ENCODE peak calls at places on chromosomes 3 and 15, in eight cellular contexts. One of them, this sample, is unnamed. For H3K4me1, the result is how much of the 10 kb centered on the place peaks cover.

GRCh38 chr3:150083653-150084037 is 113.0 kb upstream of the PFN2 start:
- DNase-seq in sigmoid colon: peak
- DNase-seq in lower lobe of right lung: no peak
- DNase-seq in kidney: no peak
- DNase-seq in heart right ventricle: no peak
- DNase-seq in MM.1S: no peak
- DNase-seq in ovary: no peak
- DNase-seq in prostate gland: no peak
- DNase-seq in this sample: peak

GRCh38 chr3:152356870-152357276 is 88.1 kb downstream of the MBNL1 start:
- DNase-seq in sigmoid colon: no peak
- DNase-seq in lower lobe of right lung: no peak
- DNase-seq in kidney: no peak
- DNase-seq in heart right ventricle: no peak
- DNase-seq in MM.1S: no peak
- DNase-seq in ovary: no peak
- DNase-seq in prostate gland: no peak
- DNase-seq in this sample: no peak

GRCh38 chr3:186380622-186381380 is 18.8 kb upstream of the DGKG start:
- DNase-seq in sigmoid colon: no peak
- DNase-seq in lower lobe of right lung: no peak
- DNase-seq in kidney: no peak
- DNase-seq in heart right ventricle: peak
- DNase-seq in MM.1S: no peak
- DNase-seq in ovary: no peak
- DNase-seq in prostate gland: no peak
- DNase-seq in this sample: peak

GRCh38 chr3:128763967-128764366 is 38.0 kb downstream of the RAB7A start:
- DNase-seq in sigmoid colon: no peak
- DNase-seq in lower lobe of right lung: no peak
- DNase-seq in kidney: no peak
- DNase-seq in heart right ventricle: peak
- DNase-seq in MM.1S: no peak
- DNase-seq in ovary: no peak
- DNase-seq in prostate gland: no peak
- DNase-seq in this sample: no peak

GRCh38 chr3:197394464-197395321 is 96.3 kb upstream of the DLG1 start:
- DNase-seq in sigmoid colon: no peak
- DNase-seq in lower lobe of right lung: no peak
- DNase-seq in kidney: no peak
- DNase-seq in heart right ventricle: peak
- DNase-seq in MM.1S: peak
- DNase-seq in ovary: peak
- DNase-seq in prostate gland: peak
- DNase-seq in this sample: no peak

GRCh38 chr15:64527263-64527984 is 67.0 kb downstream of the ZNF609 start:
- DNase-seq in sigmoid colon: no peak
- DNase-seq in lower lobe of right lung: no peak
- DNase-seq in kidney: no peak
- DNase-seq in heart right ventricle: no peak
- DNase-seq in MM.1S: no peak
- DNase-seq in ovary: no peak
- DNase-seq in prostate gland: no peak
- DNase-seq in this sample: peak

GRCh38 chr3:175346573-175347356 is 487.6 kb downstream of the NAALADL2 start:
- DNase-seq in sigmoid colon: peak
- DNase-seq in lower lobe of right lung: peak
- DNase-seq in kidney: peak
- DNase-seq in heart right ventricle: peak
- DNase-seq in MM.1S: peak
- DNase-seq in ovary: peak
- DNase-seq in prostate gland: peak
- DNase-seq in this sample: peak

GRCh38 chr15:89365457-89366055 is 30.9 kb upstream of the POLG start:
- DNase-seq in sigmoid colon: no peak
- DNase-seq in lower lobe of right lung: no peak
- DNase-seq in kidney: no peak
- DNase-seq in heart right ventricle: no peak
- DNase-seq in MM.1S: no peak
- DNase-seq in ovary: no peak
- DNase-seq in prostate gland: no peak
- DNase-seq in this sample: no peak

GRCh38 chr15:78358114-78358513 is 18.0 kb downstream of the CRABP1 start:
- DNase-seq in sigmoid colon: no peak
- DNase-seq in lower lobe of right lung: no peak
- DNase-seq in kidney: no peak
- DNase-seq in heart right ventricle: no peak
- DNase-seq in MM.1S: no peak
- DNase-seq in ovary: no peak
- DNase-seq in prostate gland: no peak
- DNase-seq in this sample: peak

GRCh38 chr3:9301091-9301490 is 51.6 kb upstream of the SRGAP3 start:
- DNase-seq in sigmoid colon: no peak
- DNase-seq in lower lobe of right lung: no peak
- DNase-seq in kidney: no peak
- DNase-seq in heart right ventricle: no peak
- DNase-seq in MM.1S: no peak
- DNase-seq in ovary: no peak
- DNase-seq in prostate gland: no peak
- DNase-seq in this sample: no peak

GRCh38 chr3:143363276-143363675 is 243.7 kb downstream of the CHST2 start:
- DNase-seq in sigmoid colon: no peak
- DNase-seq in lower lobe of right lung: no peak
- DNase-seq in kidney: no peak
- DNase-seq in heart right ventricle: no peak
- DNase-seq in MM.1S: no peak
- DNase-seq in ovary: no peak
- DNase-seq in prostate gland: no peak
- DNase-seq in this sample: peak

GRCh38 chr3:195274259-195274966 is 3.5 kb upstream of the XXYLT1 start:
- DNase-seq in sigmoid colon: no peak
- DNase-seq in lower lobe of right lung: no peak
- DNase-seq in kidney: no peak
- DNase-seq in heart right ventricle: no peak
- DNase-seq in MM.1S: no peak
- DNase-seq in ovary: no peak
- DNase-seq in prostate gland: no peak
- DNase-seq in this sample: no peak

GRCh38 chr3:195537995-195538394 is 5.1 kb downstream of the PPP1R2 start:
- DNase-seq in sigmoid colon: no peak
- DNase-seq in lower lobe of right lung: no peak
- DNase-seq in kidney: no peak
- DNase-seq in heart right ventricle: no peak
- DNase-seq in MM.1S: peak
- DNase-seq in ovary: no peak
- DNase-seq in prostate gland: no peak
- DNase-seq in this sample: no peak

GRCh38 chr3:13655074-13655913 is 106.4 kb downstream of the FBLN2 start:
- DNase-seq in sigmoid colon: no peak
- DNase-seq in lower lobe of right lung: no peak
- DNase-seq in kidney: no peak
- DNase-seq in heart right ventricle: peak
- DNase-seq in MM.1S: no peak
- DNase-seq in ovary: peak
- DNase-seq in prostate gland: no peak
- DNase-seq in this sample: peak

GRCh38 chr3:141482250-141482937 is 4.4 kb upstream of the RASA2 start:
- DNase-seq in sigmoid colon: no peak
- DNase-seq in lower lobe of right lung: no peak
- DNase-seq in kidney: no peak
- DNase-seq in heart right ventricle: no peak
- DNase-seq in MM.1S: no peak
- DNase-seq in ovary: no peak
- DNase-seq in prostate gland: no peak
- DNase-seq in this sample: peak

GRCh38 chr3:101687142-101687931 is 819 bp upstream of the RPL24 start:
- DNase-seq in sigmoid colon: no peak
- DNase-seq in lower lobe of right lung: no peak
- DNase-seq in kidney: no peak
- DNase-seq in heart right ventricle: no peak
- DNase-seq in MM.1S: no peak
- DNase-seq in ovary: no peak
- DNase-seq in prostate gland: no peak
- DNase-seq in this sample: no peak

GRCh38 chr15:57859130-57859685 is 152.7 kb downstream of the POLR2M start:
- DNase-seq in sigmoid colon: no peak
- DNase-seq in lower lobe of right lung: no peak
- DNase-seq in kidney: no peak
- DNase-seq in heart right ventricle: no peak
- DNase-seq in MM.1S: no peak
- DNase-seq in ovary: no peak
- DNase-seq in prostate gland: no peak
- DNase-seq in this sample: no peak

GRCh38 chr3:29344154-29344553 is 63.3 kb downstream of the RBMS3 start:
- DNase-seq in sigmoid colon: no peak
- DNase-seq in lower lobe of right lung: no peak
- DNase-seq in kidney: no peak
- DNase-seq in heart right ventricle: no peak
- DNase-seq in MM.1S: no peak
- DNase-seq in ovary: no peak
- DNase-seq in prostate gland: no peak
- DNase-seq in this sample: no peak

GRCh38 chr3:33921608-33922007 is 123.2 kb downstream of the PDCD6IP start:
- DNase-seq in sigmoid colon: no peak
- DNase-seq in lower lobe of right lung: no peak
- DNase-seq in kidney: no peak
- DNase-seq in heart right ventricle: no peak
- DNase-seq in MM.1S: no peak
- DNase-seq in ovary: no peak
- DNase-seq in prostate gland: no peak
- DNase-seq in this sample: no peak

GRCh38 chr3:33490641-33491241 is 50.5 kb upstream of the UBP1 start:
- DNase-seq in sigmoid colon: no peak
- DNase-seq in lower lobe of right lung: no peak
- DNase-seq in kidney: no peak
- DNase-seq in heart right ventricle: no peak
- DNase-seq in MM.1S: no peak
- DNase-seq in ovary: no peak
- DNase-seq in prostate gland: no peak
- DNase-seq in this sample: peak

GRCh38 chr3:73188707-73189106 is 127.2 kb downstream of the EBLN2 start:
- DNase-seq in sigmoid colon: no peak
- DNase-seq in lower lobe of right lung: no peak
- DNase-seq in kidney: no peak
- DNase-seq in heart right ventricle: no peak
- DNase-seq in MM.1S: no peak
- DNase-seq in ovary: no peak
- DNase-seq in prostate gland: no peak
- DNase-seq in this sample: no peak

GRCh38 chr15:84909029-84909428 is 24.6 kb downstream of the SLC28A1 start:
- DNase-seq in sigmoid colon: no peak
- DNase-seq in lower lobe of right lung: no peak
- DNase-seq in kidney: no peak
- DNase-seq in heart right ventricle: no peak
- DNase-seq in MM.1S: no peak
- DNase-seq in ovary: no peak
- DNase-seq in prostate gland: no peak
- DNase-seq in this sample: no peak

GRCh38 chr15:84908564-84908963 is 24.1 kb downstream of the SLC28A1 start:
- DNase-seq in sigmoid colon: no peak
- DNase-seq in lower lobe of right lung: no peak
- DNase-seq in kidney: no peak
- DNase-seq in heart right ventricle: no peak
- DNase-seq in MM.1S: no peak
- DNase-seq in ovary: peak
- DNase-seq in prostate gland: no peak
- DNase-seq in this sample: no peak

GRCh38 chr15:84911879-84912660 is 27.6 kb downstream of the SLC28A1 start:
- DNase-seq in sigmoid colon: peak
- DNase-seq in lower lobe of right lung: no peak
- DNase-seq in kidney: peak
- DNase-seq in heart right ventricle: peak
- DNase-seq in MM.1S: peak
- DNase-seq in ovary: peak
- DNase-seq in prostate gland: peak
- DNase-seq in this sample: peak

GRCh38 chr15:84909782-84910181 is 25.3 kb downstream of the SLC28A1 start:
- DNase-seq in sigmoid colon: no peak
- DNase-seq in lower lobe of right lung: no peak
- DNase-seq in kidney: no peak
- DNase-seq in heart right ventricle: no peak
- DNase-seq in MM.1S: no peak
- DNase-seq in ovary: no peak
- DNase-seq in prostate gland: no peak
- DNase-seq in this sample: no peak

GRCh38 chr15:84910928-84911623 is 26.6 kb downstream of the SLC28A1 start:
- DNase-seq in sigmoid colon: no peak
- DNase-seq in lower lobe of right lung: no peak
- DNase-seq in kidney: no peak
- DNase-seq in heart right ventricle: no peak
- DNase-seq in MM.1S: no peak
- DNase-seq in ovary: no peak
- DNase-seq in prostate gland: no peak
- DNase-seq in this sample: no peak
- H3K4me1 ChIP-seq in sigmoid colon: under half
- H3K4me1 ChIP-seq in lower lobe of right lung: under half
- H3K4me1 ChIP-seq in kidney: under half
- H3K4me1 ChIP-seq in heart right ventricle: half or more
- H3K4me1 ChIP-seq in MM.1S: under half
- H3K4me1 ChIP-seq in ovary: under half
- H3K4me1 ChIP-seq in prostate gland: under half
- H3K4me1 ChIP-seq in this sample: under half

DNA sequence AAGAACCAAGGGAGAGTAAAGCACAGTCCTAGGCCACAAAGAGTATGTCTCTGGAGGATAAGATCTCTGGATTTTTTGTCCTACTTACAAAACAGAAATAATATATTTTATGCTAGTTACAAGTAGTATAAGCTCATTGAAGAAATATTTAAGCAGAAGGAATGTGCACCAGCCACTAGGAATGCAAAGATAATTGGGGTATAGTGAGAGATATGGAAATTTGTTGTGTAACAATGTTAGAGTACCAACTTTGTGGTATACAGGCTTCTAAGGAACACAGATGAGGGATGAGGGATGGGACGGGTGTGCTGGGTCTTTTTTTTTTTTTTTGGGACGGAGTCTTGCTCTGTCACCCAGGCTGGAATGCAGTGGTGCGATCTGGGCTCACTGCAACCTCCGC is 26.5 kb downstream of the AKAP13 start:
- DNase-seq in sigmoid colon: no peak
- DNase-seq in lower lobe of right lung: no peak
- DNase-seq in kidney: no peak
- DNase-seq in heart right ventricle: no peak
- DNase-seq in MM.1S: no peak
- DNase-seq in ovary: no peak
- DNase-seq in prostate gland: no peak
- DNase-seq in this sample: peak
- H3K27ac ChIP-seq in sigmoid colon: peak
- H3K27ac ChIP-seq in lower lobe of right lung: no peak
- H3K27ac ChIP-seq in kidney: no peak
- H3K27ac ChIP-seq in heart right ventricle: no peak
- H3K27ac ChIP-seq in MM.1S: no peak
- H3K27ac ChIP-seq in ovary: no peak
- H3K27ac ChIP-seq in prostate gland: no peak
- H3K27ac ChIP-seq in this sample: no peak

GRCh38 chr15:92903956-92904831 is 4.1 kb downstream of the CHD2 start:
- DNase-seq in sigmoid colon: peak
- DNase-seq in lower lobe of right lung: peak
- DNase-seq in kidney: peak
- DNase-seq in heart right ventricle: peak
- DNase-seq in MM.1S: peak
- DNase-seq in ovary: peak
- DNase-seq in prostate gland: peak
- DNase-seq in this sample: peak
- H3K4me1 ChIP-seq in sigmoid colon: half or more
- H3K4me1 ChIP-seq in lower lobe of right lung: half or more
- H3K4me1 ChIP-seq in kidney: under half
- H3K4me1 ChIP-seq in heart right ventricle: half or more
- H3K4me1 ChIP-seq in MM.1S: under half
- H3K4me1 ChIP-seq in ovary: under half
- H3K4me1 ChIP-seq in prostate gland: under half
- H3K4me1 ChIP-seq in this sample: under half

GRCh38 chr3:37981348-37981664 is 9.3 kb upstream of the VILL start:
- DNase-seq in sigmoid colon: no peak
- DNase-seq in lower lobe of right lung: no peak
- DNase-seq in kidney: no peak
- DNase-seq in heart right ventricle: no peak
- DNase-seq in MM.1S: no peak
- DNase-seq in ovary: no peak
- DNase-seq in prostate gland: no peak
- DNase-seq in this sample: no peak
- H3K27ac ChIP-seq in sigmoid colon: no peak
- H3K27ac ChIP-seq in lower lobe of right lung: no peak
- H3K27ac ChIP-seq in kidney: no peak
- H3K27ac ChIP-seq in heart right ventricle: no peak
- H3K27ac ChIP-seq in MM.1S: no peak
- H3K27ac ChIP-seq in ovary: no peak
- H3K27ac ChIP-seq in prostate gland: peak
- H3K27ac ChIP-seq in this sample: no peak